ENCODE peak calls at places on chromosome 18, in six cellular contexts. R, B, S, K, X and V are unnamed samples.

GRCh38 chr18:45920367-45920766 is 46.8 kb downstream of the EPG5 start:
- DNase-seq in X (peak; percentile 71), K (peak; percentile 72), R (peak; percentile 12), B (peak; percentile 5), S (peak; percentile 60), V (peak; percentile 85)

GRCh38 chr18:10793730-10794370 is 268.0 kb downstream of the NAPG start:
- DNase-seq in X (peak; percentile 15), B (no peak), S (no peak), R (no peak), K (no peak), V (no peak)

GRCh38 chr18:58452392-58453166 is 176.3 kb downstream of the ALPK2 start:
- DNase-seq in S (no peak), B (no peak), R (no peak), K (no peak), X (no peak), V (no peak)

GRCh38 chr18:79856119-79857080 is 58.7 kb downstream of the KCNG2 start:
- DNase-seq in B (peak; percentile 65), X (peak; percentile 67), S (no peak), K (peak; percentile 49), R (peak; percentile 24), V (peak; percentile 18)

GRCh38 chr18:55244520-55244919 is 285.3 kb upstream of the CCDC68 start:
- DNase-seq in X (peak; percentile 80), B (no peak), R (no peak), S (no peak), K (no peak), V (peak; percentile 38)

GRCh38 chr18:52402814-52403213 is 62.8 kb downstream of the DCC start:
- DNase-seq in X (no peak), K (no peak), S (no peak), B (no peak), R (no peak), V (no peak)

GRCh38 chr18:26301681-26302080 is 75.4 kb downstream of the TAF4B start:
- DNase-seq in B (peak; percentile 60), S (no peak), X (peak; percentile 29), R (peak; percentile 1), K (no peak), V (peak; percentile 56)

GRCh38 chr18:36158261-36158867 is 28.7 kb downstream of the ELP2 start:
- DNase-seq in K (no peak), R (no peak), X (peak; percentile 89), S (no peak), B (no peak), V (peak; percentile 87)

GRCh38 chr18:76380791-76381405 is 114.1 kb downstream of the ZNF516 start:
- DNase-seq in R (peak; percentile 38), B (no peak), K (no peak), S (no peak), X (peak; percentile 41), V (peak; percentile 14)

GRCh38 chr18:35969676-35970075 is 2.8 kb upstream of the RMP24 start:
- DNase-seq in R (no peak), X (no peak), K (no peak), S (no peak), B (no peak), V (peak; percentile 38)

DNA sequence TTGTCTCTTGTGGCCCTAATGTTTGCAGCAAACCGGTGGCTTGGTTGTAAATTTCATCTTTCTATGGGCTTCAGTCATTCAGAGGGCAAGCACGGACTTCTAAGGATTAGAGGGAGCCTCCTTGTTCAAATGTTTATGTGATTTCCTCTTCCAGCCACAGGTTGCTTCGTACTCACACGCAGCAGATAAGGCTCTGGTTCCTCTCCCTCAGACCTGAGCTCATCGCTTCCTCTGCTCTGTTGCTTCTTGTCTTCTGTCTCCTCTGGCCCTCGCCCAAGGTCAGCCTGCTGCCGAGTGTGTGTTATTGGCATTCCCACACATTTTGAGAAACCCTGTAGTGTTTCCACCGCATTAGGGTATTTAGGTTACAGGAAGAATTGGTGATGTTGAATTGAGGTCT is 44.0 kb downstream of the MYL12B start:
- DNase-seq in K (no peak), B (peak; percentile 22), R (no peak), S (no peak), X (peak; percentile 95), V (peak; percentile 86)
- TF ChIP-seq CTCF in K (no peak), B (no peak), R (no peak), S (no peak), X (no peak), V (no peak)

GRCh38 chr18:71028285-71028762 is 739.5 kb downstream of the SOCS6 start:
- DNase-seq in K (no peak), S (no peak), R (no peak), B (no peak), X (no peak), V (no peak)
- H3K4me3 ChIP-seq in K (no peak overlapping the region), S (no peak overlapping the region), R (no peak overlapping the region), B (no peak overlapping the region), X (no peak overlapping the region), V (no peak overlapping the region)

GRCh38 chr18:12307871-12308385 is at the start of gene TUBB6:
- DNase-seq in X (peak; percentile 79), K (peak; percentile 73), R (peak; percentile 38), S (peak; percentile 64), B (peak; percentile 92), V (peak; percentile 75)
- TF ChIP-seq CTCF in X (no peak), K (no peak), R (no peak), S (no peak), B (no peak), V (no peak)

GRCh38 chr18:23875966-23876365 is 138.6 kb upstream of the TTC39C start:
- DNase-seq in R (no peak), K (no peak), S (no peak), B (no peak), X (no peak), V (no peak)

GRCh38 chr18:23870963-23871362 is 143.6 kb upstream of the TTC39C start:
- DNase-seq in R (no peak), S (no peak), X (no peak), B (no peak), K (no peak), V (no peak)

GRCh38 chr18:23871410-23871809 is 143.1 kb upstream of the TTC39C start:
- DNase-seq in B (peak; percentile 49), R (peak; percentile 7), X (no peak), S (peak; percentile 71), K (no peak), V (no peak)

GRCh38 chr18:23876496-23876895 is 138.1 kb upstream of the TTC39C start:
- DNase-seq in K (no peak), S (no peak), R (no peak), X (no peak), B (no peak), V (no peak)

DNA sequence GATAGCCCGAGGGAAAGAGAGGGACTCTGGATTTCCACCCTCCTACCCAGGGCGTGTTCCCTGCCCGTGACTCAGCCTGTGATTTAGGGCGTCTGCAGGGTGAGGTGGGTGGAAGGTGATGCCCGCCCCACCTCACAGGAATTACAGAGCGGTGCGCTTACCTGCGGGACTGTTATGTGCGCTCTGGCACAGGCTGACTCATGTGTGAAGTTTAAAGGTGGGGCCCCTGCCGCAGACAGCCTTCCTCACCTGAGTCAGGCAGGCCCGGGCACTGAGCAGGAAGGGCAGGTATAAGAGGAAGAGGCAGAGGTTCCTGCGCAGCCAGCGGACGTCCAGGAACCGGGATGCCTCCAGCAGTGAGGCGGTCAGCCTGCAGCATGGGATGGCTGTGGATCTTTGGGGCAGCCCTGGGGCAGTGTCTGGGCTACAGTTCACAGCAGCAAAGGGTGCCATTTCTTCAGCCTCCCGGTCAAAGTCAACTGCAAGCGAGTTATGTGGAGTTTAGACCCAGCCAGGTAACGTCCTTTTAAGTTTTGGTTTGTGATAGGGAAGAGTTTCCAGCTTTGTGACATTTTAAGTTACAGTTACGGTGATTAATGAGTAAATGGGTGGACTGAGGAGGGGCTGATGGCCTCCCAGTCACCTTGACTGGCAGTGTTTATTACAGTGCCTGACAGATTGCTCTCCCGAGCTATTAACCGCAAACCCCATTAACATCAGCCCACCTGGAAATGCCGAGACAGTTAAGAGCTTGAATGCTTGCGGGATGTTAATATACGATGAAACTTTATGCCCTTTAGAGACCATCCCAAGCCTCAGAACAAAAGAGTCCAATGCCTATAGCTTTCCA is 141.6 kb upstream of the TTC39C start:
- DNase-seq in S (peak; percentile 89), B (no peak), R (no peak), X (no peak), K (no peak), V (no peak)
- H3K4me3 ChIP-seq in S (peak overlapping the region; percentile 47), B (no peak overlapping the region), R (no peak overlapping the region), X (no peak overlapping the region), K (no peak overlapping the region), V (no peak overlapping the region)

DNA sequence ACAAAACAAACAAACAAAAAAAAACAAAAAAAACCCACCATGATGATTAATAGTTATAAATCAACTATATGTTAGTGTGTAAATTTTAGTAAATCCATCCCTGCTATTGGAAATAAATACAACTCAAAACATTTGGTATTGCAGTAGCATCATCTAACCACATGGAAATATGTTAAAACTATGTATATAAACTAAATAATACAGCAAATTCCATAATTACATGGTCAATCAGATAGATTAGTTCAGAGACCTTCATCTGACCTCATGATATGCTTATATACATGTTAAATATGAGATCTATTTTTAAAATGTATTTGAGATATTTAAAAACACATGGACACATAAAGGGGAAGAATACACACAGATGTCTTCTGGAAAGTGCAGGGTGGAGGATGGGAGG is 384.2 kb downstream of the TMX3 start:
- DNase-seq in X (no peak), S (no peak), R (no peak), B (no peak), K (no peak), V (no peak)
- TF ChIP-seq CTCF in X (peak; percentile 3), S (no peak), R (no peak), B (no peak), K (no peak), V (no peak)

GRCh38 chr18:712401-713134 is at the start of gene ENOSF1:
- DNase-seq in S (peak; percentile 93), K (peak; percentile 88), X (peak; percentile 89), B (peak; percentile 91), R (peak; percentile 92), V (peak; percentile 79)

GRCh38 chr18:711330-711692 is 1.1 kb downstream of the ENOSF1 start:
- DNase-seq in K (no peak), R (peak; percentile 12), B (no peak), X (no peak), S (peak; percentile 13), V (no peak)

GRCh38 chr18:711693-712400 is 583 bp downstream of the ENOSF1 start:
- DNase-seq in X (peak; percentile 98), S (peak; percentile 82), R (peak; percentile 79), K (peak; percentile 92), B (peak; percentile 87), V (peak; percentile 97)

GRCh38 chr18:709771-710170 is 2.7 kb downstream of the ENOSF1 start:
- DNase-seq in B (no peak), S (no peak), X (peak; percentile 13), R (no peak), K (peak; percentile 9), V (no peak)

DNA sequence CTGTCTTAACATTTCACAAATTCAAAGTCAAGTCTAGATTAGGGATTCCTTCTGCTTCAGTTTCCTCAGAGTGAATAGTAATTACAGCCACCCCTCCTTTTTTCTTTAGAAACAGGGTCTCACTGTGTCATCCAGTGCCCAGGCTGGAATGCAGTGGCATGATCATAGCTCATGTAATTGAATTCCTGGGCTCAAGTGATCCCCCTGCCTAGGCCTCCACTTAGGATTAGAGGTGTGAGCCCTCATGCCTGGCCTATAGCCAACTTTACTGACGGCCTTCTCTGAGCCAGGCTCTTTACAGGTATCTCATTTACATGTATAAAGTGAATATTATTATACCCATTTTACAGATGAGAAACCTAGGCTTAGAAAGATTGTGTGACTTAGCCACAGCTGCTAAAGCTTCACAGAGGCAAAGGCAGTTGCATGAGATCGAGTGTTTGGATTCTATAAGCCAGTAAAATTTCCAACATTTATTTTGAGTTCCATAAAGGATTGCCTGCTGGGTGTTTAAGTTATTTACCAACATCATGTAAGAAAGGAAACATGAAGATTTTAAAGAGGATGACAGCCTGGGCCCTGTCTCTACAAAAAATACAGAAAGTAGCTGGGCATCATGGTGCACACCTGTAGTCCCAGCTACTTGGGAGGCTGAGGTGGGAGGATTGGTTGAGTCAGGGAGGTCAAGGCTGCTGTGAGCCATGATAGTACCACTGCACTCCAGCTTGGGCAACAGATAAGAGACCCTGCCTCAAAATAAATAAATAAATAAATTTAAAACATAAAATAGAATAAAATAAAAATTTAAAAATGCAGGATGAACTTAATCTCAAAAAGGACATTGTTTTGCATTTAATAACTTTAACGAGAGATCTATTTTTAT is 1.8 kb downstream of the ENOSF1 start:
- DNase-seq in S (no peak), B (no peak), X (no peak), K (peak; percentile 53), R (no peak), V (no peak)
- H3K4me3 ChIP-seq in S (peak overlapping the region; percentile 73), B (peak overlapping the region; percentile 75), X (peak overlapping the region; percentile 87), K (no peak overlapping the region), R (peak overlapping the region; percentile 80), V (peak overlapping the region; percentile 87)